ENCODE peak calls at places on chromosomes 5 and 9, in five cellular contexts. G is GM12878, Q is HepG2, S is H1, M is K562. D is an unnamed sample.

GRCh38 chr9:130128782-130129424 is 43.3 kb upstream of the NCS1 start:
- DNase-seq in G (peak; percentile 79), Q (no peak), S (no peak), M (peak; percentile 37), D (no peak)

GRCh38 chr9:111743275-111743674 is 51.5 kb downstream of the SHOC1 start:
- DNase-seq in G (no peak), Q (peak; percentile 6), S (no peak), M (no peak), D (peak; percentile 87)

GRCh38 chr9:71036501-71036900 is 84.9 kb downstream of the TRPM3 start:
- DNase-seq in G (no peak), Q (peak; percentile 6), S (no peak), M (no peak), D (no peak)

GRCh38 chr5:134887593-134888159 is 13.5 kb downstream of the TXNDC15 start:
- DNase-seq in G (no peak), Q (no peak), S (no peak), M (peak; percentile 11), D (no peak)

GRCh38 chr5:159227452-159227851 is 18.1 kb upstream of the RNF145 start:
- DNase-seq in G (no peak), Q (no peak), S (no peak), M (no peak), D (no peak)

GRCh38 chr5:34622046-34622435 is 34.1 kb upstream of the RAI14 start:
- DNase-seq in G (no peak), Q (no peak), S (no peak), M (no peak), D (no peak)

GRCh38 chr5:52989781-52990530 is 804 bp downstream of the ITGA2 start:
- DNase-seq in G (no peak), Q (no peak), S (no peak), M (no peak), D (peak; percentile 18)

GRCh38 chr5:36158144-36158543 is 6.2 kb downstream of the SKP2 start:
- DNase-seq in G (no peak), Q (no peak), S (no peak), M (no peak), D (no peak)

GRCh38 chr5:55694152-55694830 is 17.8 kb downstream of the SLC38A9 start:
- DNase-seq in G (no peak), Q (peak; percentile 34), S (no peak), M (no peak), D (peak; percentile 48)

GRCh38 chr5:29794146-29794787 is 1399.2 kb upstream of the CDH6 start:
- DNase-seq in G (no peak), Q (no peak), S (no peak), M (no peak), D (no peak)

GRCh38 chr5:133247145-133247709 is 195.4 kb downstream of the HSPA4 start:
- DNase-seq in G (no peak), Q (no peak), S (no peak), M (peak; percentile 39), D (no peak)

GRCh38 chr9:32811251-32811650 is 27.9 kb downstream of the TMEM215 start:
- DNase-seq in G (no peak), Q (no peak), S (no peak), M (no peak), D (no peak)

GRCh38 chr9:126435105-126435504 is 108.5 kb downstream of the MVB12B start:
- DNase-seq in G (no peak), Q (no peak), S (no peak), M (no peak), D (no peak)

GRCh38 chr9:36922548-36922947 is 111.5 kb downstream of the PAX5 start:
- DNase-seq in G (no peak), Q (no peak), S (no peak), M (no peak), D (no peak)

GRCh38 chr9:37745970-37746369 is 7.6 kb upstream of the TRMT10B start:
- DNase-seq in G (no peak), Q (no peak), S (no peak), M (no peak), D (no peak)

GRCh38 chr5:132434813-132435286 is 55.7 kb downstream of the IRF1 start:
- DNase-seq in G (no peak), Q (peak; percentile 44), S (no peak), M (no peak), D (no peak)

GRCh38 chr5:96876292-96876850 is at the start of gene ERAP2:
- DNase-seq in G (no peak), Q (peak; percentile 25), S (no peak), M (peak; percentile 51), D (no peak)

GRCh38 chr5:13212843-13213242 is 731.6 kb downstream of the DNAH5 start:
- DNase-seq in G (no peak), Q (no peak), S (no peak), M (no peak), D (no peak)

GRCh38 chr5:13215806-13216205 is 728.7 kb downstream of the DNAH5 start:
- DNase-seq in G (no peak), Q (no peak), S (no peak), M (no peak), D (no peak)

GRCh38 chr5:13211064-13211463 is 733.4 kb downstream of the DNAH5 start:
- DNase-seq in G (no peak), Q (no peak), S (no peak), M (no peak), D (no peak)

GRCh38 chr5:13215370-13215769 is 729.1 kb downstream of the DNAH5 start:
- DNase-seq in G (no peak), Q (no peak), S (no peak), M (no peak), D (no peak)

DNA sequence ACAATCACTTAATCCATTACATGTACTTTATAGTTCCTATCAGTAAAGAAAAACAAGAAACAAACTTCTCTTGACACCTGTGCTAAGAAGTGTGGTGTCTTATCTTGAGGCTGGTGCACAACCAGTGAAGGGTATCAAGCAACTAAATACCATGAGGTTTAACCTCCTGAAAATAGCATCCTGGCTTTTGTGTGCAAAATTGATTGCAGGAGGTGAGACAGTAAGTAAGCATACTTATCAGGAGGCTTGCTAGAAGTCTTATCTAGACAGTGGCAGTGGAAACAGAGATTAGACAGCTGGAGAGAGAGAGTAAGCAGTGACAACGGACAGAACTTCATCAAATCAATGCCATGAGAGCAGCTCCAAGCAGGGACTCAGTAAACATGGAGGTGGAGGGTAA is 730.3 kb downstream of the DNAH5 start:
- DNase-seq in G (no peak), Q (no peak), S (no peak), M (no peak), D (no peak)
- TF ChIP-seq RAD21 in G (no peak), Q (no peak), S (no peak), M (no peak), D (no peak)

GRCh38 chr9:133357656-133358055 is 1.3 kb downstream of the SURF2 start:
- DNase-seq in G (no peak), Q (no peak), S (no peak), M (no peak), D (no peak)
- TF ChIP-seq SP1 in G (no peak), Q (no peak), S (no peak), M (no peak), D (no peak)

DNA sequence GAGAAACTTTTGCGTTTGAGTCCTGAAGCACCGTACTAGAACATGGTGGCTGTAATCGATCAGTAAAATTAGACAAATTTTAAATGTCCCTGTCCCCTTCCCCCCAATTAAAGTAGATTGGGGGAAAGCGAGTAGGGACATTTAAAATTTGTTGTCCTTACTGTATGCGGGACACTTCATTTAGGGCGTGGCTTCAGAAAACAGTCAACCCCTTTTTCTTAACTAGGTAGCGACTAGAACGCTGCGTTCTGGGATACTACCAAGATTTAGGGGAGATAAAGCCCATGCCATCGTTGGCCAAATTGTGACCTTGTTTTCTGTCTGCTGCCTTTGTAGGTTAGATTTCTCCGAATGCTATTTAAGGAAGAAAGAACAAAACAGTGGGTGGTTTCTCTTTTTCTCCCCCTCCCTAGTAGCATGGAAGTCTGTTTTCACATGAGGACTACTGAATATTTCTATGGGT is 1.2 kb downstream of the CKS2 start:
- DNase-seq in G (no peak), Q (no peak), S (no peak), M (peak; percentile 57), D (no peak)
- TF ChIP-seq RAD21 in G (no peak), Q (no peak), S (no peak), M (no peak), D (no peak)

DNA sequence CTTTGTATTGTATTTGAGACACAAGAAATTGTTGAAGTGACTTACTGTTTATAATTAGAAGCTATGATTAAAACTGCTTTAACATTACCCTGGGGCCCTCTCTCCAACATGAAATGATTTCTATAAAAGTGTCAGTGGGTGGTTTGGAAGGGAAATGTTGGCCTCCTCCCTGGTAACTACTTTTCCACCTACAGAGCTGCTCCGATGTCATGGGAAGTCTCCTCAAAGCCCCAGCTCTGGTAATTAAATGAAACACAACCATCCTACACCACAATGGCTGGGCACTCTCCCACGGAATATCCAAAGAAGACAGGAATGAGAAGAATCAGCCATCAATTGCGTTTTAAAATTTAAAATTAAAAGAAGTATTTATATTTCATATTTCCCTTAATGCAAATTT is 150.5 kb upstream of the ADCY2 start:
- DNase-seq in G (no peak), Q (no peak), S (no peak), M (no peak), D (no peak)
- TF ChIP-seq SP1 in G (no peak), Q (no peak), S (no peak), M (no peak), D (no peak)

DNA sequence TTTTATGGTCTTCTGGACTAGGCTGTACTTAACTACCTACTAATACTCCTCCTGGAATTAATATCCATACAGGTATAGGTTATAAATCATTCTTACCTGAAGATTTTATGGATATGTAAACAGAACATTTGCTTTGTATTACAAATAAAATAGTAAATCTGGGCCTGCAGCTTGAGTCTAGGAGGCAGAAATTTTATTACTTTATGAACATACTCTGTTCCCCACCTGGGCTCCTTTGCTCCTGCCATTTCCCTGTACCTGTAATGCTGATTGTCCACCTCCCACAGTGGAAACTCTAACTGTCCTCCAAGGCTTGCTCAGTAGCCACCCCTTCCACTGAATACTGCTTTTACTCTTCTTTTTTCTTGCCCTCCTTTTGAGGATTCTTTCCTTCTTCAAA is 108.0 kb downstream of the PAM start:
- DNase-seq in G (no peak), Q (no peak), S (no peak), M (no peak), D (no peak)
- TF ChIP-seq RAD21 in G (no peak), Q (no peak), S (no peak), M (no peak), D (no peak)

GRCh38 chr9:105373723-105374122 is 74.1 kb upstream of the FSD1L start:
- DNase-seq in G (no peak), Q (no peak), S (no peak), M (no peak), D (no peak)
- TF ChIP-seq SP1 in G (no peak), Q (no peak), S (no peak), M (no peak), D (no peak)

GRCh38 chr9:132732326-132732725 is 62.1 kb downstream of the GTF3C4 start:
- DNase-seq in G (no peak), Q (no peak), S (no peak), M (no peak), D (no peak)

GRCh38 chr9:132729235-132729890 is 59.1 kb downstream of the GTF3C4 start:
- DNase-seq in G (no peak), Q (no peak), S (no peak), M (no peak), D (no peak)

GRCh38 chr9:132731230-132731629 is 61.0 kb downstream of the GTF3C4 start:
- DNase-seq in G (no peak), Q (no peak), S (no peak), M (no peak), D (no peak)

GRCh38 chr9:132730054-132731033 is 60.1 kb downstream of the GTF3C4 start:
- DNase-seq in G (no peak), Q (no peak), S (no peak), M (no peak), D (no peak)

GRCh38 chr9:132733133-132733815 is 63.0 kb downstream of the GTF3C4 start:
- DNase-seq in G (no peak), Q (no peak), S (no peak), M (no peak), D (no peak)
- TF ChIP-seq RAD21 in G (no peak), Q (no peak), S (no peak), M (no peak), D (no peak)

GRCh38 chr5:116084231-116084630 is 594 bp upstream of the COMMD10 start:
- DNase-seq in G (no peak), Q (no peak), S (no peak), M (peak; percentile 62), D (no peak)
- TF ChIP-seq SP1 in G (no peak), Q (no peak), S (no peak), M (no peak), D (peak; percentile 4)